ENCODE peak calls at places on chromosomes 3 and 15, in four cellular contexts. J, A, N and F are unnamed samples.

GRCh38 chr15:37019479-37020433 is 80.6 kb downstream of the MEIS2 start:
- DNase-seq in J (no peak), A (no peak), N (no peak), F (peak)

GRCh38 chr15:79296583-79296982 is 14.1 kb downstream of the ANKRD34C start:
- DNase-seq in J (no peak), A (no peak), N (no peak), F (no peak)

GRCh38 chr15:66785637-66786036 is 83.6 kb downstream of the SMAD6 start:
- DNase-seq in J (no peak), A (no peak), N (no peak), F (no peak)

GRCh38 chr3:12993623-12994356 is 79.4 kb downstream of the IQSEC1 start:
- DNase-seq in J (no peak), A (no peak), N (no peak), F (peak)

GRCh38 chr15:52102468-52102867 is 10.1 kb downstream of the BCL2L10 start:
- DNase-seq in J (no peak), A (no peak), N (no peak), F (no peak)

GRCh38 chr3:5136619-5137429 is 14.7 kb downstream of the ARL8B start:
- DNase-seq in J (no peak), A (no peak), N (no peak), F (no peak)

GRCh38 chr15:84725001-84725491 is 9.1 kb upstream of the SEC11A start:
- DNase-seq in J (no peak), A (peak), N (no peak), F (no peak)

GRCh38 chr3:177287231-177287630 is 89.9 kb upstream of the TBL1XR1 start:
- DNase-seq in J (no peak), A (no peak), N (no peak), F (no peak)

GRCh38 chr15:66827698-66828055 is 125.6 kb downstream of the SMAD6 start:
- DNase-seq in J (no peak), A (no peak), N (no peak), F (no peak)

GRCh38 chr3:94440767-94441493 is 378.1 kb downstream of the NSUN3 start:
- DNase-seq in J (no peak), A (no peak), N (no peak), F (no peak)

GRCh38 chr15:72540606-72541237 is 66.6 kb downstream of the ARIH1 start:
- DNase-seq in J (no peak), A (no peak), N (no peak), F (no peak)

GRCh38 chr15:70723927-70724326 is 39.4 kb downstream of the UACA start:
- DNase-seq in J (no peak), A (no peak), N (no peak), F (no peak)

GRCh38 chr3:137012097-137012501 is 54.3 kb downstream of the IL20RB start:
- DNase-seq in J (no peak), A (no peak), N (no peak), F (no peak)

GRCh38 chr3:48130321-48130881 is 57.8 kb downstream of the CDC25A start:
- DNase-seq in J (no peak), A (peak), N (no peak), F (peak)

GRCh38 chr3:112738366-112738765 is 97.4 kb upstream of the CCDC80 start:
- DNase-seq in J (no peak), A (no peak), N (no peak), F (no peak)

GRCh38 chr3:33380653-33381052 is 59.6 kb downstream of the UBP1 start:
- DNase-seq in J (no peak), A (no peak), N (no peak), F (no peak)

GRCh38 chr15:77031376-77032050 is 36.6 kb downstream of the PSTPIP1 start:
- DNase-seq in J (no peak), A (no peak), N (no peak), F (no peak)

GRCh38 chr15:84598993-84599392 is 1.8 kb upstream of the ZSCAN2 start:
- DNase-seq in J (peak), A (peak), N (no peak), F (peak)

GRCh38 chr15:90982135-90982534 is 12.2 kb downstream of the PRC1 start:
- DNase-seq in J (no peak), A (no peak), N (no peak), F (no peak)

GRCh38 chr3:65952842-65953241 is 85.9 kb downstream of the MAGI1 start:
- DNase-seq in J (no peak), A (no peak), N (no peak), F (no peak)

GRCh38 chr3:59469948-59470723 is 420.3 kb upstream of the CFAP20DC start:
- DNase-seq in J (no peak), A (no peak), N (no peak), F (no peak)

GRCh38 chr3:172221550-172221949 is 182.2 kb downstream of the FNDC3B start:
- DNase-seq in J (no peak), A (no peak), N (no peak), F (no peak)

GRCh38 chr15:57379487-57379886 is 3.2 kb downstream of the CGNL1 start:
- DNase-seq in J (no peak), A (no peak), N (no peak), F (no peak)

GRCh38 chr3:170357920-170358854 is 672 bp downstream of the SKIL start:
- DNase-seq in J (peak), A (peak), N (peak), F (peak)

GRCh38 chr3:61847784-61848462 is 286.6 kb downstream of the PTPRG start:
- DNase-seq in J (no peak), A (peak), N (no peak), F (peak)

GRCh38 chr15:63169796-63170195 is 12.5 kb upstream of the RPS27L start:
- DNase-seq in J (no peak), A (no peak), N (no peak), F (no peak)

GRCh38 chr3:86948840-86949239 is 42.1 kb downstream of the VGLL3 start:
- DNase-seq in J (no peak), A (no peak), N (no peak), F (no peak)

GRCh38 chr3:81451611-81452010 is 309.8 kb downstream of the GBE1 start:
- DNase-seq in J (no peak), A (no peak), N (no peak), F (no peak)